ENCODE peak calls at places on chromosomes 4 and X, in seven cellular contexts. O is CD4-positive, alpha-beta memory T cell; W is stimulated activated CD8-positive, alpha-beta memory T cell treated with anti-CD3 and anti-CD28 coated beads, Interleukin-4, amount 100 ng/mL, for 1 hour; K is RPMI7951; Q is NCI-H460; M is activated naive CD8-positive, alpha-beta T cell treated with anti-CD3 and anti-CD28 coated beads, Interleukin-2, amount 10 ng/mL, durations not matched to agents 7 days and 5 days; U is D721Med. S is an unnamed sample.

GRCh38 chrX:140526138-140526537 is 21.3 kb upstream of the SOX3 start:
- DNase-seq in O (no peak), M (no peak), W (no peak), Q (no peak), K (no peak), U (no peak), S (no peak)

GRCh38 chr4:38128478-38129451 is 168.6 kb downstream of the PTTG2 start:
- DNase-seq in W (peak; percentile 17), U (no peak), O (peak; percentile 82), K (peak; percentile 45), Q (peak; percentile 11), M (peak; percentile 40), S (peak; percentile 52)

GRCh38 chr4:181225616-181226261 is 1017.5 kb upstream of the TENM3 start:
- DNase-seq in M (no peak), U (no peak), Q (no peak), K (no peak), W (no peak), O (no peak), S (no peak)

GRCh38 chr4:118281611-118282442 is 71.0 kb downstream of the PRSS12 start:
- DNase-seq in U (no peak), K (no peak), Q (no peak), W (no peak), O (no peak), M (no peak), S (no peak)

GRCh38 chr4:3461515-3462291 is 1.4 kb upstream of the DOK7 start:
- DNase-seq in O (peak; percentile 17), Q (no peak), U (no peak), K (peak; percentile 13), W (no peak), M (no peak), S (no peak)

GRCh38 chr4:175215208-175215607 is 297.1 kb downstream of the ADAM29 start:
- DNase-seq in W (no peak), O (no peak), U (no peak), K (no peak), M (no peak), Q (no peak), S (no peak)

GRCh38 chr4:119025440-119025839 is 110.2 kb upstream of the MYOZ2 start:
- DNase-seq in K (peak; percentile 61), W (no peak), M (no peak), U (no peak), O (no peak), Q (peak; percentile 46), S (no peak)

GRCh38 chr4:108774809-108775530 is 12.1 kb upstream of the ETNPPL start:
- DNase-seq in K (peak; percentile 2), M (no peak), U (no peak), Q (no peak), O (no peak), W (no peak), S (no peak)

GRCh38 chrX:41022579-41022978 is 62.7 kb upstream of the USP9X start:
- DNase-seq in O (no peak), U (no peak), Q (peak; percentile 74), K (peak; percentile 55), W (no peak), M (no peak), S (no peak)

GRCh38 chrX:149962859-149963757 is 24.8 kb upstream of the EOLA2 start:
- DNase-seq in W (no peak), Q (peak; percentile 72), K (peak; percentile 69), U (no peak), M (no peak), O (no peak), S (no peak)

GRCh38 chr4:85498068-85498733 is 23.3 kb downstream of the ARHGAP24 start:
- DNase-seq in W (no peak), O (no peak), Q (no peak), U (no peak), K (peak; percentile 81), M (no peak), S (no peak)

GRCh38 chr4:107693132-107693531 is 26.9 kb downstream of the PAPSS1 start:
- DNase-seq in U (no peak), O (no peak), Q (no peak), W (no peak), K (no peak), M (no peak), S (no peak)

GRCh38 chr4:120318447-120318846 is 251.8 kb upstream of the MAD2L1 start:
- DNase-seq in Q (no peak), K (no peak), O (no peak), W (no peak), M (no peak), U (no peak), S (no peak)

GRCh38 chr4:93830090-93830818 is 1.7 kb downstream of the ATOH1 start:
- DNase-seq in O (no peak), K (no peak), Q (no peak), U (no peak), M (no peak), W (no peak), S (no peak)

GRCh38 chr4:77052352-77052751 is 23.4 kb downstream of the CCNI start:
- DNase-seq in Q (peak; percentile 40), M (peak; percentile 53), O (peak; percentile 59), K (peak; percentile 39), W (no peak), U (no peak), S (peak; percentile 66)

GRCh38 chrX:143121471-143121870 is 95.7 kb downstream of the SPANXN4 start:
- DNase-seq in O (no peak), U (no peak), W (no peak), M (no peak), K (no peak), Q (peak; percentile 41), S (no peak)

GRCh38 chr4:158535130-158535614 is 13.5 kb downstream of the RXFP1 start:
- DNase-seq in O (no peak), Q (no peak), K (peak; percentile 91), W (no peak), U (no peak), M (no peak), S (no peak)

GRCh38 chr4:76955187-76955586 is 5.6 kb downstream of the SEPTIN11 start:
- DNase-seq in O (no peak), U (no peak), K (peak; percentile 11), W (no peak), M (no peak), Q (no peak), S (no peak)

GRCh38 chr4:5878359-5878758 is 14.5 kb downstream of the CRMP1 start:
- DNase-seq in O (no peak), U (no peak), M (no peak), Q (no peak), W (no peak), K (no peak), S (no peak)

GRCh38 chr4:158347596-158347995 is 137.3 kb downstream of the TMEM144 start:
- DNase-seq in O (no peak), Q (no peak), M (no peak), U (no peak), W (no peak), K (no peak), S (no peak)

GRCh38 chrX:132483523-132483922 is 5.3 kb downstream of the MBNL3 start:
- DNase-seq in K (no peak), Q (no peak), W (no peak), M (no peak), O (no peak), U (no peak), S (no peak)

GRCh38 chrX:113124693-113125092 is 284.1 kb upstream of the AMOT start:
- DNase-seq in M (no peak), U (no peak), O (no peak), W (no peak), Q (no peak), K (no peak), S (no peak)

GRCh38 chrX:103236296-103236695 is 18.7 kb downstream of the TCEAL8 start:
- DNase-seq in W (no peak), U (no peak), M (no peak), Q (no peak), K (no peak), O (no peak), S (no peak)

GRCh38 chrX:87064522-87064921 is 453.1 kb upstream of the KLHL4 start:
- DNase-seq in O (no peak), W (no peak), M (no peak), U (no peak), Q (no peak), K (no peak), S (no peak)

GRCh38 chr4:89998350-89999098 is 103.9 kb downstream of the MMRN1 start:
- DNase-seq in K (no peak), U (no peak), W (no peak), O (no peak), Q (no peak), M (no peak), S (no peak)

GRCh38 chrX:50814701-50815476 is 895 bp upstream of the SHROOM4 start:
- DNase-seq in Q (no peak), U (no peak), K (peak; percentile 10), W (no peak), M (no peak), O (no peak), S (no peak)

GRCh38 chrX:108362026-108362425 is 76.2 kb downstream of the COL4A6 start:
- DNase-seq in U (no peak), W (no peak), K (no peak), Q (no peak), O (no peak), M (no peak), S (no peak)

GRCh38 chrX:148933881-148934280 is 433.5 kb downstream of the AFF2 start:
- DNase-seq in M (no peak), O (no peak), W (no peak), K (no peak), U (no peak), Q (no peak), S (no peak)

GRCh38 chr4:86482296-86482695 is 111.8 kb upstream of the PTPN13 start:
- DNase-seq in M (no peak), O (no peak), K (no peak), U (no peak), W (no peak), Q (no peak), S (no peak)

GRCh38 chr4:110638347-110638746 is 15.5 kb upstream of the PITX2 start:
- DNase-seq in W (no peak), M (no peak), K (no peak), O (no peak), U (no peak), Q (no peak), S (no peak)

GRCh38 chr4:85672116-85672515 is 197.2 kb downstream of the ARHGAP24 start:
- DNase-seq in Q (no peak), K (peak; percentile 11), M (no peak), W (no peak), U (no peak), O (no peak), S (no peak)

GRCh38 chrX:48945517-48946348 is 11.7 kb downstream of the OTUD5 start:
- DNase-seq in W (no peak), K (peak; percentile 50), O (peak; percentile 45), Q (peak; percentile 45), U (peak; percentile 23), M (peak; percentile 52), S (no peak)

GRCh38 chrX:21408324-21408723 is 34.1 kb downstream of the CNKSR2 start:
- DNase-seq in O (no peak), U (no peak), W (no peak), Q (no peak), M (no peak), K (no peak), S (no peak)

GRCh38 chrX:107823456-107823855 is 2.2 kb upstream of the MID2 start:
- DNase-seq in K (peak; percentile 17), O (no peak), M (no peak), W (no peak), U (no peak), Q (peak; percentile 35), S (no peak)

GRCh38 chr4:18815779-18816173 is 794.2 kb upstream of the LCORL start:
- DNase-seq in U (no peak), O (no peak), W (no peak), Q (no peak), M (no peak), K (peak; percentile 16), S (no peak)

GRCh38 chr4:175873707-175874106 is 61.6 kb upstream of the GPM6A start:
- DNase-seq in K (no peak), Q (no peak), M (no peak), O (no peak), U (no peak), W (no peak), S (no peak)

GRCh38 chr4:145207934-145208333 is 27.5 kb upstream of the OTUD4 start:
- DNase-seq in O (no peak), U (no peak), W (no peak), M (no peak), K (peak; percentile 27), Q (no peak), S (no peak)

GRCh38 chr4:78622253-78622979 is 70.8 kb downstream of the ANXA3 start:
- DNase-seq in K (no peak), W (no peak), U (no peak), O (no peak), Q (no peak), M (no peak), S (no peak)